ENCODE peak calls at places on chromosomes 11 and 22, in four cellular contexts. V is breast epithelium, G is endothelial cell of umbilical vein, H is suprapubic skin. R is an unnamed sample. For H3K4me1, the result is how much of the 10 kb centered on the place peaks cover.

GRCh38 chr22:36180038-36180880 is 19.7 kb upstream of the APOL3 start:
- DNase-seq in H (peak), G (peak), V (peak), R (peak)

GRCh38 chr22:18031670-18032454 is 7.5 kb upstream of the MICAL3 start:
- DNase-seq in H (peak), G (no peak), V (peak), R (no peak)

GRCh38 chr11:117862019-117862725 is 14.3 kb downstream of the FXYD6 start:
- DNase-seq in G (no peak), H (no peak), V (no peak), R (no peak)

GRCh38 chr11:74138572-74138971 is 32.2 kb downstream of the C2CD3 start:
- DNase-seq in G (peak), H (no peak), V (peak), R (peak)

GRCh38 chr11:34758262-34758661 is 137.4 kb downstream of the EHF start:
- DNase-seq in G (no peak), V (no peak), H (no peak), R (peak)

GRCh38 chr11:127003260-127003981 is 2.9 kb upstream of the KIRREL3 start:
- DNase-seq in V (no peak), G (no peak), H (no peak), R (no peak)

GRCh38 chr11:132490976-132491375 is 1041.3 kb downstream of the OPCML start:
- DNase-seq in H (no peak), V (no peak), G (no peak), R (no peak)

GRCh38 chr11:68275721-68276488 is 4.1 kb upstream of the C11orf24 start:
- DNase-seq in H (no peak), V (no peak), G (no peak), R (no peak)

GRCh38 chr11:279966-280761 is 2.0 kb downstream of the NLRP6 start:
- DNase-seq in V (no peak), G (no peak), H (peak), R (no peak)

GRCh38 chr11:90392692-90393091 is 169.8 kb upstream of the CHORDC1 start:
- DNase-seq in H (no peak), G (no peak), V (no peak), R (no peak)

GRCh38 chr22:48756146-48757111 is 1071.2 kb downstream of the BRD1 start:
- DNase-seq in V (no peak), G (no peak), H (no peak), R (peak)

GRCh38 chr11:118200901-118201680 is 23.7 kb downstream of the JAML start:
- DNase-seq in V (no peak), G (no peak), H (no peak), R (no peak)

GRCh38 chr11:60922906-60923305 is 1.4 kb upstream of the TMEM132A start:
- DNase-seq in V (no peak), H (peak), G (no peak), R (no peak)

GRCh38 chr22:46036558-46037408 is 59.8 kb upstream of the WNT7B start:
- DNase-seq in V (no peak), H (peak), G (peak), R (peak)

GRCh38 chr11:117456027-117456720 is 128.5 kb downstream of the CEP164 start:
- DNase-seq in G (no peak), V (no peak), H (no peak), R (no peak)

GRCh38 chr22:23122216-23122957 is 19.4 kb downstream of the RSPH14 start:
- DNase-seq in V (no peak), G (no peak), H (no peak), R (no peak)

GRCh38 chr11:7252683-7253213 is 1.0 kb downstream of the SYT9 start:
- DNase-seq in V (no peak), G (no peak), H (no peak), R (no peak)

DNA sequence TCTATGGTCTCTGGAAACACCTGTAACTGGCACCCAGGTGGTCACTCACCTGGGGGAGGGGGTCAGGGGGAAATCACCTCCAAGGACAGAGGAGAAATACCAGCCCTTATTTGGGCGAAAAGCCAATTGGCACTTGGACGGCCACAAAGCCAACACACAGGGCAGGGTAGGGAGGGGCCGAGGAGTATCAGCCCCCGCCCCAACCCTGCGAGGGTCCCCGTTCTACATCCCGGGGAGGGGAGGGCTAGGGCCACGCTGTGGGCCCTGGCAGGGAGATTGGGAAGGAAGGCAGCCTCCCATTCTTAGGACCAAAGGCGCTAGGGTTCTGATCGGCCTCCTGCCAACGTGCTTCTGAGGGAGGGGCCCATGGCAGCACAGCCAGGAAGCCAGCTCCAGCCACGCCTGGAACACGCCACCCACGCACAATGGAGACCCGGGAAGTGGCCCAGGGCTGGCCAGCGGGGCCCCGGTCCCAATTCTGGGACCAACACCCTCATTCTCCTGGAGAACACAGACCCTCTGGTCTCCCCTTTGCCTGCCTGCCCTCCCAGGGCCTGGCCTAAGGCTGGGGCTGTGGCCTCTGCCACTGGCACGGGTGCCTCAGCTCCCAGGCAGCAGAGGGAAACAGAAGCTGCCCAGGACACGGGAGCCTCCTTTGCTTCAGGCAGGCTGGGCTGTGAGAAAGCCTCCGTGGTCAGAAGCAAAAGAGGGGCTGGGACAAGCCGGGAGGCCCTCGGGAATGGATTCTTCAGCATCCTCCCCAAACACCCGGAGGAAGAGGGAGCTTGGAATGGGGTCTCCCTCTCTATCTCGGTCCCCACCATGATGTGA is 7.4 kb downstream of the CBX6 start:
- DNase-seq in H (peak), V (peak), G (peak), R (no peak)
- TF ChIP-seq POLR2AphosphoS5 in H (no peak), V (no peak), G (peak), R (peak)

GRCh38 chr11:2390871-2391662 is 9.5 kb upstream of the TSSC4 start:
- DNase-seq in G (no peak), H (no peak), V (no peak), R (no peak)
- H3K4me1 ChIP-seq in G (under half), H (half or more), V (under half), R (under half)

DNA sequence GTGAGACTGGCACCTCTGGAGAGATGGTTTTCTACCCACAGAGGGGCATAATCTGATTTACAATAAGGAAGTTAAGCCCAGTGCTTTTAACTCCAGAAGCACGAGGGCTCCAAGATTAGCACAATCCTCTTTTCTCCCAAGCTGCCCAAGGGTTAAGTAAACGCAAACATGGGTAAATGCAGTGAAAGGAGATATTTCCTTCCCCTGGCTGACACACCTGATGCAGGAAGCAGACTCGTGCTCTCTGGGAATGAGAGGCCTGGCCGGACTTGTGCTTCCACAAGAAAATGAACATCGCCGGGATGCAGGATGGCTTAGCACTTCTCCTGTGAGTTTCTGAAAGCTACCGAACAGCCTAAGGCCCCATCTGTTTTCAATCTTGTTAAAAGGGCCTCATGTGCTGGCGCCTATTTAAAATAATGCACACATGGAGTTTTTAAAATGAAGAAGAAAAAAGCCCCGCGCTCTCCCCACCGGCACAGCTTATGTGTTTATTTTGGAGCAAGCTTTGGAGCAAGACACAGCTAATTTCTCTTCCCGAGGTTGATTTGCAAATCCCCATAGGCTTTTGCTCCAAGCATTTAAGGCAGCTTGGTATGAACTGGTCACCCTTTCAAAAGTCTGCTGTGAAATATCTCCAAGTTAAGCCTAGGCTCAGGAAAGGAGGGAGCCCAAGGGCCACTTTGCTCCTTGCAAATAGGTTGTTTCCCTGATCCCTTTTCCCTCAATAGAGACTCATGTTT is 100.9 kb downstream of the SYN3 start:
- DNase-seq in G (no peak), H (no peak), V (no peak), R (no peak)
- TF ChIP-seq POLR2AphosphoS5 in G (no peak), H (no peak), V (no peak), R (no peak)

GRCh38 chr22:37230673-37231405 is 13.2 kb downstream of the RAC2 start:
- DNase-seq in H (no peak), G (no peak), V (no peak), R (no peak)
- H3K4me1 ChIP-seq in H (under half), G (under half), V (under half), R (under half)

GRCh38 chr11:108790501-108791299 is 125.8 kb downstream of the DDX10 start:
- DNase-seq in V (no peak), G (no peak), H (no peak), R (no peak)

GRCh38 chr11:108793138-108793537 is 128.3 kb downstream of the DDX10 start:
- DNase-seq in V (no peak), H (no peak), G (no peak), R (no peak)

GRCh38 chr11:108796551-108796950 is 131.7 kb downstream of the DDX10 start:
- DNase-seq in G (no peak), H (no peak), V (no peak), R (no peak)

GRCh38 chr11:108797578-108798100 is 132.8 kb downstream of the DDX10 start:
- DNase-seq in H (no peak), V (no peak), G (no peak), R (no peak)

DNA sequence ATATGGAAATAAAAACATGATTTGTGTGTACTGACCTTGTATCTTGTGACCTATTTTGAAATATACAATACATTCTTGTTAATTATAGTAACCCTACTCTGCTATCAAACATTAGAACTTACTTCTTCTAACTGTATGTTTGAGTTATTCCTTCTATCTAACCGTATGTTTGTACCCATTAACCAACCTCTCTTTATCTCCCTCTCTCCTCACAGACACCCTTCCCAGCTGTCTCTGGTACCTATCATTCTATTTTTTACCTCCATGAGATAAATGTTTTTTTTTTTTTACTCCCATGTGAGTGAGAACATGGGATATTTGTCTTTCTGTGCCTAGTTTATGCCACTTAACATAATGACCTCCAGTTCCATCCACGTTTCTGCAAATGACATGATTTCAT is 128.7 kb downstream of the DDX10 start:
- DNase-seq in V (no peak), H (no peak), G (no peak), R (no peak)
- TF ChIP-seq POLR2AphosphoS5 in V (no peak), H (no peak), G (no peak), R (no peak)

GRCh38 chr11:1841511-1842148 is 2.8 kb downstream of the TNNI2 start:
- DNase-seq in G (no peak), V (no peak), H (no peak), R (no peak)
- H3K4me1 ChIP-seq in G (under half), V (under half), H (half or more), R (under half)

GRCh38 chr22:41621911-41622179 is 750 bp downstream of the XRCC6 start:
- DNase-seq in H (no peak), V (no peak), G (no peak), R (no peak)

GRCh38 chr22:41621099-41621910 is at the start of gene XRCC6:
- DNase-seq in V (peak), H (peak), G (peak), R (peak)

GRCh38 chr22:41620646-41621098 is at the start of gene DESI1:
- DNase-seq in V (no peak), G (no peak), H (no peak), R (no peak)

GRCh38 chr22:41625577-41625976 is 4.5 kb downstream of the XRCC6 start:
- DNase-seq in V (no peak), H (no peak), G (no peak), R (no peak)

DNA sequence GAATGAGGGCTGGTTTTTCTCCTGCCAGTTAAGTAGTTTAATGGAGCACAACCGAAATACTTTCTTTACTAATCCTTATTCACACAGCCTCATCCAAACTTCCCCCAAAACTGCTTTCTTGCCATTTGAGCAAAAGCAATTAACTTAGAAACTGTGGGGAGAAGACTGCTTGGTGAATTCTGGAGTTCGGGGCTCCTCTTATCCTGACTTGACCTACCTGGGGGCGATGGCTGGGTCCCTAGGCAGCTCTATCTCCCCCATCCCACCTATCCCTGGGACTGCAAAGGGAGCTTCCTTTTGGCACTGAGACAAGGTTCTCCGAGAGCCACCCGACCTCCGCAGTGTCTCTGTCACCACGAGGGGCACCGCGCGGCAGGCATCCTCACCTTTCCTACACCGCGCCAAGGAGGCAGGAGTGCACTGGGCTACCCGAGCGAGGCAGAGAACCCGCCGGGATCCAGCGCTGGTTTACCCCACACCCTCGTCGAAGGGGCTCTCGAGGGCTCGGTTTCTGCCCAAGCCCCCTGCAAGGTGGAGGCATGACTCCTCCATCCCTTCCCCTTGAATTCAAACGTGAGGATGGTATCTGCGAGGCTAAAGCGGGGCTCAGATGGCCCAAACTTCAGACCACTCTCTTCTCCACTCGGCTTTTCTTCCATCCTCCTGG is 731 bp downstream of the DESI1 start:
- DNase-seq in H (peak), V (peak), G (no peak), R (peak)
- TF ChIP-seq POLR2AphosphoS5 in H (no peak), V (no peak), G (no peak), R (no peak)

GRCh38 chr11:134412508-134413333 is 679 bp upstream of the B3GAT1 start:
- DNase-seq in V (no peak), G (no peak), H (no peak), R (no peak)
- H3K4me1 ChIP-seq in V (under half), G (under half), H (under half), R (under half)

R was measured in prostate gland.